ENCODE peak calls at places on chromosomes 2 and 18, in five cellular contexts. One of them, this sample, is unnamed.

GRCh38 chr2:45072064-45072861 is 63.0 kb upstream of the SIX2 start:
- DNase-seq in stimulated activated CD8-positive, alpha-beta memory T cell treated with anti-CD3 and anti-CD28 coated beads, Interleukin-7, amount 100 ng/mL, for 24 hours: no peak
- DNase-seq in amniotic stem cell: no peak
- DNase-seq in ovary: no peak
- DNase-seq in sciatic nerve: no peak
- DNase-seq in this sample: no peak

GRCh38 chr2:46917628-46918027 is 2.0 kb upstream of the MCFD2 start:
- DNase-seq in stimulated activated CD8-positive, alpha-beta memory T cell treated with anti-CD3 and anti-CD28 coated beads, Interleukin-7, amount 100 ng/mL, for 24 hours: no peak
- DNase-seq in amniotic stem cell: no peak
- DNase-seq in ovary: no peak
- DNase-seq in sciatic nerve: no peak
- DNase-seq in this sample: no peak

GRCh38 chr2:38583524-38583923 is 19.2 kb downstream of the HNRNPLL start:
- DNase-seq in stimulated activated CD8-positive, alpha-beta memory T cell treated with anti-CD3 and anti-CD28 coated beads, Interleukin-7, amount 100 ng/mL, for 24 hours: no peak
- DNase-seq in amniotic stem cell: no peak
- DNase-seq in ovary: no peak
- DNase-seq in sciatic nerve: no peak
- DNase-seq in this sample: no peak

GRCh38 chr2:127884436-127884835 is 1.3 kb downstream of the AMMECR1L start:
- DNase-seq in stimulated activated CD8-positive, alpha-beta memory T cell treated with anti-CD3 and anti-CD28 coated beads, Interleukin-7, amount 100 ng/mL, for 24 hours: no peak
- DNase-seq in amniotic stem cell: no peak
- DNase-seq in ovary: no peak
- DNase-seq in sciatic nerve: no peak
- DNase-seq in this sample: no peak

GRCh38 chr2:224401641-224402342 is at the start of gene FAM124B:
- DNase-seq in stimulated activated CD8-positive, alpha-beta memory T cell treated with anti-CD3 and anti-CD28 coated beads, Interleukin-7, amount 100 ng/mL, for 24 hours: no peak
- DNase-seq in amniotic stem cell: no peak
- DNase-seq in ovary: no peak
- DNase-seq in sciatic nerve: peak; percentile 74
- DNase-seq in this sample: no peak

GRCh38 chr2:146124741-146125140 is 1604.8 kb upstream of the ZEB2 start:
- DNase-seq in stimulated activated CD8-positive, alpha-beta memory T cell treated with anti-CD3 and anti-CD28 coated beads, Interleukin-7, amount 100 ng/mL, for 24 hours: no peak
- DNase-seq in amniotic stem cell: no peak
- DNase-seq in ovary: no peak
- DNase-seq in sciatic nerve: no peak
- DNase-seq in this sample: no peak

GRCh38 chr2:217884985-217885384 is 117.8 kb downstream of the TNS1 start:
- DNase-seq in stimulated activated CD8-positive, alpha-beta memory T cell treated with anti-CD3 and anti-CD28 coated beads, Interleukin-7, amount 100 ng/mL, for 24 hours: no peak
- DNase-seq in amniotic stem cell: no peak
- DNase-seq in ovary: no peak
- DNase-seq in sciatic nerve: no peak
- DNase-seq in this sample: no peak

GRCh38 chr2:27139310-27139709 is at the start of gene PRR30:
- DNase-seq in stimulated activated CD8-positive, alpha-beta memory T cell treated with anti-CD3 and anti-CD28 coated beads, Interleukin-7, amount 100 ng/mL, for 24 hours: no peak
- DNase-seq in amniotic stem cell: no peak
- DNase-seq in ovary: no peak
- DNase-seq in sciatic nerve: no peak
- DNase-seq in this sample: no peak

GRCh38 chr2:75595541-75596395 is 35.0 kb upstream of the EVA1A start:
- DNase-seq in stimulated activated CD8-positive, alpha-beta memory T cell treated with anti-CD3 and anti-CD28 coated beads, Interleukin-7, amount 100 ng/mL, for 24 hours: no peak
- DNase-seq in amniotic stem cell: peak; percentile 71
- DNase-seq in ovary: no peak
- DNase-seq in sciatic nerve: no peak
- DNase-seq in this sample: no peak

GRCh38 chr2:129444417-129445150 is 534.9 kb upstream of the RAB6C start:
- DNase-seq in stimulated activated CD8-positive, alpha-beta memory T cell treated with anti-CD3 and anti-CD28 coated beads, Interleukin-7, amount 100 ng/mL, for 24 hours: no peak
- DNase-seq in amniotic stem cell: no peak
- DNase-seq in ovary: no peak
- DNase-seq in sciatic nerve: no peak
- DNase-seq in this sample: no peak

GRCh38 chr18:49570836-49571235 is 9.0 kb downstream of the LIPG start:
- DNase-seq in stimulated activated CD8-positive, alpha-beta memory T cell treated with anti-CD3 and anti-CD28 coated beads, Interleukin-7, amount 100 ng/mL, for 24 hours: no peak
- DNase-seq in amniotic stem cell: no peak
- DNase-seq in ovary: no peak
- DNase-seq in sciatic nerve: no peak
- DNase-seq in this sample: no peak

GRCh38 chr2:30296496-30296895 is 65.2 kb downstream of the LBH start:
- DNase-seq in stimulated activated CD8-positive, alpha-beta memory T cell treated with anti-CD3 and anti-CD28 coated beads, Interleukin-7, amount 100 ng/mL, for 24 hours: no peak
- DNase-seq in amniotic stem cell: no peak
- DNase-seq in ovary: no peak
- DNase-seq in sciatic nerve: no peak
- DNase-seq in this sample: no peak

This sample was measured in NT2/D1.